ENCODE peak calls at places on chromosome 16, in five cellular contexts. K, J, Q, X and U are unnamed samples. For H3F3A, the result is how much of the 10 kb centered on the place peaks cover.

GRCh38 chr16:10606607-10607006 is 26.2 kb upstream of the EMP2 start:
- DNase-seq in K (peak), J (no peak), Q (no peak), X (no peak), U (no peak)

GRCh38 chr16:28879261-28879840 is 1.1 kb downstream of the ATP2A1 start:
- DNase-seq in K (peak), J (no peak), Q (no peak), X (no peak), U (no peak)

GRCh38 chr16:20192801-20193200 is 119.1 kb upstream of the GPR139 start:
- DNase-seq in K (no peak), J (no peak), Q (no peak), X (no peak), U (no peak)

GRCh38 chr16:56929639-56930038 is 2.3 kb upstream of the HERPUD1 start:
- DNase-seq in K (no peak), J (no peak), Q (no peak), X (no peak), U (no peak)

GRCh38 chr16:1543085-1543896 is 9.8 kb downstream of the TMEM204 start:
- DNase-seq in K (peak), J (peak), Q (peak), X (no peak), U (peak)

GRCh38 chr16:17070882-17071592 is 399.7 kb downstream of the XYLT1 start:
- DNase-seq in K (peak), J (no peak), Q (peak), X (peak), U (no peak)

GRCh38 chr16:5024632-5025031 is 9.1 kb downstream of the NAGPA start:
- DNase-seq in K (peak), J (no peak), Q (peak), X (peak), U (peak)

GRCh38 chr16:84593825-84594724 is 23.8 kb downstream of the COTL1 start:
- DNase-seq in K (no peak), J (peak), Q (peak), X (peak), U (no peak)

GRCh38 chr16:12188674-12189249 is 212.2 kb downstream of the SNX29 start:
- DNase-seq in K (no peak), J (no peak), Q (no peak), X (no peak), U (no peak)

GRCh38 chr16:81530296-81530721 is 85.7 kb downstream of the CMIP start:
- DNase-seq in K (no peak), J (no peak), Q (no peak), X (no peak), U (no peak)

GRCh38 chr16:711548-712320 is 3.2 kb upstream of the METRN start:
- DNase-seq in K (peak), J (peak), Q (peak), X (peak), U (peak)

GRCh38 chr16:35011-35775 is 18.2 kb downstream of the POLR3K start:
- DNase-seq in K (no peak), J (no peak), Q (peak), X (no peak), U (no peak)

GRCh38 chr16:11708421-11708820 is 34.2 kb downstream of the TXNDC11 start:
- DNase-seq in K (no peak), J (no peak), Q (no peak), X (no peak), U (no peak)

GRCh38 chr16:84117482-84117843 is 721 bp upstream of the MBTPS1 start:
- DNase-seq in K (peak), J (peak), Q (peak), X (peak), U (peak)

GRCh38 chr16:57172891-57173290 is 12.9 kb downstream of the PSME3IP1 start:
- DNase-seq in K (no peak), J (no peak), Q (no peak), X (no peak), U (no peak)

GRCh38 chr16:84502581-84502980 is 1.9 kb downstream of the MEAK7 start:
- DNase-seq in K (no peak), J (no peak), Q (no peak), X (no peak), U (peak)

GRCh38 chr16:74291577-74292208 is 4.9 kb upstream of the PSMD7 start:
- DNase-seq in K (no peak), J (no peak), Q (no peak), X (no peak), U (no peak)

GRCh38 chr16:79415983-79416641 is 184.4 kb downstream of the MAF start:
- DNase-seq in K (no peak), J (no peak), Q (no peak), X (no peak), U (no peak)

GRCh38 chr16:68954871-68955635 is 111.7 kb downstream of the TANGO6 start:
- DNase-seq in K (peak), J (peak), Q (no peak), X (no peak), U (no peak)

GRCh38 chr16:48212033-48212432 is 32.1 kb upstream of the LONP2 start:
- DNase-seq in K (no peak), J (no peak), Q (no peak), X (no peak), U (no peak)

GRCh38 chr16:62105244-62105643 is 69.0 kb upstream of the CDH8 start:
- DNase-seq in K (no peak), J (no peak), Q (no peak), X (no peak), U (no peak)

GRCh38 chr16:66695935-66696668 is 441 bp downstream of the CMTM4 start:
- DNase-seq in K (peak), J (no peak), Q (peak), X (peak), U (peak)

GRCh38 chr16:78210305-78210704 is 110.9 kb downstream of the WWOX start:
- DNase-seq in K (peak), J (no peak), Q (peak), X (no peak), U (peak)
- TF ChIP-seq CTCF in K (no peak), J (no peak), Q (no peak), X (no peak), U (no peak)

GRCh38 chr16:85622683-85623082 is 9.6 kb downstream of the GSE1 start:
- DNase-seq in K (no peak), J (no peak), Q (no peak), X (no peak), U (no peak)

GRCh38 chr16:85619089-85619850 is 6.1 kb downstream of the GSE1 start:
- DNase-seq in K (no peak), J (no peak), Q (no peak), X (no peak), U (no peak)

GRCh38 chr16:85621698-85622433 is 8.7 kb downstream of the GSE1 start:
- DNase-seq in K (no peak), J (no peak), Q (no peak), X (no peak), U (peak)

GRCh38 chr16:85618509-85618908 is 5.4 kb downstream of the GSE1 start:
- DNase-seq in K (no peak), J (no peak), Q (no peak), X (no peak), U (no peak)

DNA sequence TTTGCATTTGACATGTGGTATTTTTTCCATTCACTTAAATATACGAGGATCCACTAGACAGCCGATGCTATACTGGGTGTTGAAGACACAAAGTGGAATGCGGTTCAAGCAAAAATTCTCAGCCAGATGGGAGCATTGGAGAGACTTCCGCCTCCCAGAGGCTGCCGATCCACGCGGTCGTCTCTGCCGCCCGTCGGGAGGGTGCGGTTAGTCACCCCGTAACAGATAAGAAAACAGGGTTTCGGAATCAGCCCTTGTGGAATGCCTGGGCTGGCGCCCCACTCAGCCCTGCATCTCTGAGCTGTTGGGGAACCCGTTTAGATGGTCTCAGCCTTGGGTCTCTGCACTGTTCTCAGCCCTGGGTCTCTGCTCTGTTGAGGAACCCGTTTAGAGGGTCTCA is 7.3 kb downstream of the GSE1 start:
- DNase-seq in K (no peak), J (no peak), Q (no peak), X (no peak), U (no peak)
- H3F3A ChIP-seq in K (under half), J (under half), Q (under half), X (under half), U (under half)

DNA sequence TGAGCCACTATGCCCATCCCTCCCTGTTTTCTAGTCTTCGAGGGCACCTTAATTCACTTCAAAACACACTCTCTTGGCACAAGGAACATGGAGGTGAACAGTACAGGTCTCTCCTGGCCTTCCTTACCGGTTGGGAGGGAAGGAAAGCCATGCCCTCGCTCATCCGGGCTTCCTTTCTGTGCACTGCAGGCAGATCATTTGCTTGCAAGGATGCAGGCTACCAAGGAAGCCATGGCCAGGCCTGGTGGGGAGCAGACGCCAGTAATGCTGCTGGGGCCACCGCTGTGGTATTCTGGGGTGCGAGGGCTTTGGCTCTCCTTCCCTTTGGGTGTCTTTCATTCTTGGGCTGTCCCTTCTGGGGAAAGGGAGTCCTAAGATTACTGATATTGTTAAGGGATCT is 80.8 kb upstream of the DNAJA2 start:
- DNase-seq in K (no peak), J (no peak), Q (no peak), X (no peak), U (no peak)
- TF ChIP-seq EZH2phosphoT487 in K (no peak), J (no peak), Q (no peak), X (no peak), U (no peak)

GRCh38 chr16:89574681-89575246 is 794 bp upstream of the CPNE7 start:
- DNase-seq in K (peak), J (no peak), Q (peak), X (peak), U (peak)
- TF ChIP-seq CTCF in K (peak), J (no peak), Q (peak), X (peak), U (peak)